ENCODE peak calls at places on chromosome 21, in seven cellular contexts. N is heart right ventricle; S is SHP77; C is NCI-H1092 treated with DMSO at 0.1 percent for 48 hours; P is anterior cingulate cortex; M is GM04504; W is stimulated activated CD4-positive, alpha-beta T cell treated with anti-CD3 and anti-CD28 coated beads, Interleukin-1b, Interleukin-23, amount 100 ng/mL, for 1 hour. J is an unnamed sample.

GRCh38 chr21:45386336-45386727 is 18.6 kb upstream of the COL18A1 start:
- DNase-seq in N (no peak), S (no peak), C (no peak), P (no peak), M (no peak), W (no peak), J (no peak)

GRCh38 chr21:34994646-34995631 is 54.2 kb downstream of the RUNX1 start:
- DNase-seq in N (no peak), S (no peak), C (no peak), P (no peak), M (no peak), W (no peak), J (no peak)

GRCh38 chr21:36745459-36745858 is 46.5 kb downstream of the SIM2 start:
- DNase-seq in N (no peak), S (no peak), C (no peak), P (no peak), M (no peak), W (no peak), J (no peak)

GRCh38 chr21:46119565-46120271 is 21.8 kb downstream of the COL6A2 start:
- DNase-seq in N (peak), S (no peak), C (no peak), P (no peak), M (no peak), W (no peak), J (no peak)

GRCh38 chr21:36479415-36480402 is at the start of gene CLDN14:
- DNase-seq in N (no peak), S (peak), C (no peak), P (no peak), M (no peak), W (no peak), J (no peak)

GRCh38 chr21:34593423-34593822 is 21.5 kb downstream of the RCAN1 start:
- DNase-seq in N (no peak), S (peak), C (peak), P (no peak), M (no peak), W (no peak), J (no peak)

GRCh38 chr21:34548782-34549376 is 36.9 kb upstream of the KCNE1 start:
- DNase-seq in N (no peak), S (peak), C (no peak), P (no peak), M (no peak), W (no peak), J (no peak)

GRCh38 chr21:26116456-26117011 is 54.0 kb downstream of the APP start:
- DNase-seq in N (no peak), S (no peak), C (peak), P (no peak), M (peak), W (no peak), J (no peak)

GRCh38 chr21:26070822-26071425 is 99.6 kb downstream of the APP start:
- DNase-seq in N (peak), S (no peak), C (no peak), P (no peak), M (peak), W (no peak), J (peak)

GRCh38 chr21:46301759-46302158 is 15.6 kb downstream of the YBEY start:
- DNase-seq in N (no peak), S (no peak), C (no peak), P (no peak), M (no peak), W (no peak), J (no peak)

GRCh38 chr21:41170442-41170841 is 2.5 kb downstream of the BACE2 start:
- DNase-seq in N (peak), S (peak), C (peak), P (no peak), M (no peak), W (no peak), J (peak)

GRCh38 chr21:45854702-45855247 is 126.8 kb upstream of the COL6A1 start:
- DNase-seq in N (no peak), S (no peak), C (no peak), P (no peak), M (no peak), W (no peak), J (no peak)

GRCh38 chr21:36873511-36873910 is 93.0 kb downstream of the HLCS start:
- DNase-seq in N (no peak), S (no peak), C (no peak), P (no peak), M (no peak), W (no peak), J (no peak)

GRCh38 chr21:44867464-44867863 is 6.0 kb downstream of the PTTG1IP start:
- DNase-seq in N (no peak), S (no peak), C (no peak), P (no peak), M (no peak), W (no peak), J (no peak)

GRCh38 chr21:37164742-37165141 is 91.7 kb downstream of the TTC3 start:
- DNase-seq in N (no peak), S (no peak), C (no peak), P (no peak), M (no peak), W (no peak), J (no peak)

GRCh38 chr21:36159356-36159921 is 2.8 kb downstream of the DOP1B start:
- DNase-seq in N (no peak), S (no peak), C (no peak), P (no peak), M (no peak), W (no peak), J (no peak)

GRCh38 chr21:42694751-42695150 is 41.3 kb downstream of the PDE9A start:
- DNase-seq in N (no peak), S (no peak), C (no peak), P (no peak), M (no peak), W (no peak), J (no peak)